ENCODE peak calls at places on chromosomes 13 and 19, in five cellular contexts. X, M, Z, C and V are unnamed samples.

GRCh38 chr13:110126391-110126961 is 180.5 kb downstream of the COL4A1 start:
- DNase-seq in C (peak; percentile 97), X (no peak), Z (no peak), M (no peak), V (peak; percentile 97)

GRCh38 chr13:50129065-50129922 is 114.0 kb downstream of the KCNRG start:
- DNase-seq in X (no peak), M (no peak), Z (no peak), C (peak; percentile 26), V (no peak)

GRCh38 chr13:79442221-79442620 is 36.2 kb upstream of the RBM26 start:
- DNase-seq in X (no peak), M (no peak), Z (no peak), C (peak; percentile 40), V (no peak)

GRCh38 chr19:40623403-40624239 is 22.5 kb downstream of the LTBP4 start:
- DNase-seq in X (no peak), C (peak; percentile 56), Z (peak; percentile 60), M (no peak), V (peak; percentile 87)

GRCh38 chr13:19587635-19588300 is 26.4 kb upstream of the TPTE2 start:
- DNase-seq in C (peak; percentile 78), Z (no peak), M (no peak), X (no peak), V (peak; percentile 48)

GRCh38 chr19:52297601-52298358 is 811 bp downstream of the ZNF480 start:
- DNase-seq in X (no peak), Z (no peak), C (no peak), M (no peak), V (no peak)

GRCh38 chr13:25541434-25542123 is 169.8 kb downstream of the ATP8A2 start:
- DNase-seq in M (no peak), Z (no peak), X (no peak), C (no peak), V (no peak)

GRCh38 chr19:15154002-15154612 is 46.7 kb downstream of the NOTCH3 start:
- DNase-seq in C (peak; percentile 72), M (peak; percentile 43), Z (no peak), X (no peak), V (peak; percentile 53)

GRCh38 chr19:45153339-45154063 is 7.3 kb downstream of the NKPD1 start:
- DNase-seq in X (no peak), Z (no peak), M (peak; percentile 77), C (peak; percentile 75), V (peak; percentile 23)

GRCh38 chr13:110575322-110576069 is 14.0 kb upstream of the RAB20 start:
- DNase-seq in C (peak; percentile 11), X (peak; percentile 55), Z (peak; percentile 51), M (no peak), V (no peak)

GRCh38 chr19:48325265-48325910 is at the start of gene EMP3:
- DNase-seq in X (peak; percentile 84), C (peak; percentile 96), M (peak; percentile 63), Z (peak; percentile 81), V (peak; percentile 94)

GRCh38 chr19:8336072-8336569 is 6.9 kb downstream of the KANK3 start:
- DNase-seq in X (no peak), M (no peak), C (no peak), Z (no peak), V (no peak)

GRCh38 chr19:54189020-54189667 is at the start of gene MBOAT7:
- DNase-seq in M (no peak), X (no peak), Z (no peak), C (no peak), V (no peak)

GRCh38 chr19:390386-391198 is 18.4 kb downstream of the C2CD4C start:
- DNase-seq in M (no peak), X (no peak), Z (peak; percentile 33), C (no peak), V (no peak)

GRCh38 chr19:51807111-51807701 is 12.2 kb downstream of the FPR3 start:
- DNase-seq in M (no peak), X (no peak), Z (peak; percentile 62), C (peak; percentile 91), V (peak; percentile 16)

GRCh38 chr19:52648336-52648990 is 10.3 kb upstream of the ZNF83 start:
- DNase-seq in X (no peak), Z (no peak), C (peak; percentile 70), M (no peak), V (peak; percentile 52)

GRCh38 chr19:58060231-58060630 is 1.1 kb downstream of the ZNF135 start:
- DNase-seq in M (no peak), C (no peak), Z (no peak), X (no peak), V (no peak)

GRCh38 chr13:84653915-84654534 is 771.8 kb upstream of the SLITRK1 start:
- DNase-seq in M (no peak), X (no peak), Z (peak; percentile 17), C (no peak), V (no peak)

GRCh38 chr13:41678320-41678719 is 221.0 kb downstream of the RGCC start:
- DNase-seq in C (peak; percentile 33), Z (no peak), M (no peak), X (no peak), V (peak; percentile 60)

GRCh38 chr19:48683349-48683748 is 10.5 kb upstream of the NTN5 start:
- DNase-seq in X (peak; percentile 52), Z (peak; percentile 73), M (no peak), C (peak; percentile 65), V (peak; percentile 62)

GRCh38 chr19:5032101-5032967 is 63.4 kb downstream of the KDM4B start:
- DNase-seq in C (no peak), X (no peak), Z (no peak), M (no peak), V (no peak)

GRCh38 chr19:6396305-6396704 is 3.3 kb upstream of the GTF2F1 start:
- DNase-seq in M (no peak), X (no peak), C (no peak), Z (no peak), V (no peak)

GRCh38 chr13:111976474-111977183 is 90.3 kb upstream of the SOX1 start:
- DNase-seq in Z (no peak), C (no peak), M (no peak), X (no peak), V (no peak)

GRCh38 chr13:42355841-42356575 is 84.1 kb downstream of the AKAP11 start:
- DNase-seq in Z (no peak), X (no peak), C (no peak), M (no peak), V (no peak)

GRCh38 chr13:29081036-29081435 is 260.9 kb downstream of the MTUS2 start:
- DNase-seq in Z (no peak), M (no peak), C (peak; percentile 31), X (no peak), V (no peak)
- TF ChIP-seq CTCF in Z (no peak), M (no peak), C (peak; percentile 28), X (no peak), V (no peak)

GRCh38 chr13:73174521-73175010 is 115.8 kb downstream of the KLF5 start:
- DNase-seq in C (no peak), M (no peak), Z (no peak), X (no peak), V (no peak)

GRCh38 chr13:73171242-73171641 is 112.4 kb downstream of the KLF5 start:
- DNase-seq in X (no peak), C (no peak), M (no peak), Z (no peak), V (no peak)

GRCh38 chr13:73173160-73173905 is 114.5 kb downstream of the KLF5 start:
- DNase-seq in Z (no peak), M (no peak), C (no peak), X (no peak), V (no peak)

GRCh38 chr13:73169971-73170370 is 111.2 kb downstream of the KLF5 start:
- DNase-seq in Z (no peak), X (no peak), M (no peak), C (no peak), V (no peak)

DNA sequence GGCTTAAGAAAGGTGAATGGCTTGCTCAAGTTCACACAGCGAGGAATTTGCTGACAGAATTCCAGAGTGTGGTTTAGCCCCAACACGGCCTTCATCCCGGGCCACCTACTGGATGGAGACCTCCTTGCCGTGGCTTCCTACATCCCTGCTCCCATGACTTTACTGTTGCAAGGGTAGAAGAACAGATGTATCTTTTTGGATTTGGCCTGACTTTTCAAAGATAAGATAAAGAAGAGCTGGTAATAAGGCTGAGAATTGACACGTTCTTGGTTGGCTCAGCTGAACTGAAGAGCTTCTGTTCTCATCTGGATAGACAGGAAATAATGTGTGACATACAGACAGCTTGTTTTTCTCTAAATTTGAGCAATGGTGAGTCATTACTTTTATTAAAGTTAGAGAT is 113.1 kb downstream of the KLF5 start:
- DNase-seq in C (peak; percentile 47), M (no peak), X (no peak), Z (no peak), V (no peak)
- TF ChIP-seq CTCF in C (peak; percentile 16), M (no peak), X (no peak), Z (no peak), V (no peak)

DNA sequence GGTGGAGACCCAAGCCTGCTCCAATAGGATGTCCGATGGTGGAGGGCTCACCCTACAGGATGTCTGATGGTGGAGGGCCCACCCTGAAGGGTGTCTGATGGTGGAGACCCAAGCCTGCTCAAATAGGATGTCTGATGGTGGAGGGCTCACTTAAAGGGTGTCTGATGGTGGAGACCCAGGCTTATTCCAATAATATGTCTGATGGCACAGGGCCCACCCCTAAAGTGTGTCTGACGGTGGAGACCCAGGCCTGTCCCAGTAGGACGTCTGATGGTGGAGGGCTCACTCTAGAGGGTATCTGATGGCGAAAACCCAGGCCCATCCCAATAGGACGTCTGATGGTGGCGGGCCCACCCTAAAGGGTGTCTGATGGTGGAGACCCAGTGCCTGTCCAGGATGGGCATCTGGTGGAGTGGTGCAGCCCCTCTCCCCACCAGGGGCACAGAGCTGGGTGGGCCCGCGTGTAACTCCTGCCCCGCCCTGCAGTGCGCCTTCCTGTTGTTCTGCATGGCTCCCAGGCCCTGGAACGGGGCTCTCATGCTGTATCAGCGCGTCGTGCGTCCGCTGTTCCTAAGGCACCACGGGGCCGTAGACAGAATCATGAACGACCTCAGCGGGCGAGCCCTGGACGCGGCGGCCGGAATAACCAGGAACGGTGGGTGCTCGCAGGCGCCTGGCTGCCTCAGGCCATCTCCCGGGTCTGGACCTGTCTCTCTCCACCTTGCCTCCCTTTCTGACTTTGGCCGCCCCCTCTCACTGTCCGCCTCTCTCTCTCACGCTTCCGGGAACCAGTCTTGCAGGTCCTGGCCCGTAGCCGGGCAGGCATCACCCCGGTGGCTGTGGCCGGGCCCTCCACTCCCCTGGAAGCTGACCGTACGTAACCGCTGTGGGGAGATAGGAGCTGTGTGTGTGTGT is 5.1 kb downstream of the REEP6 start:
- DNase-seq in M (no peak), C (no peak), Z (no peak), X (no peak), V (no peak)
- TF ChIP-seq CTCF in M (no peak), C (no peak), Z (no peak), X (no peak), V (no peak)

DNA sequence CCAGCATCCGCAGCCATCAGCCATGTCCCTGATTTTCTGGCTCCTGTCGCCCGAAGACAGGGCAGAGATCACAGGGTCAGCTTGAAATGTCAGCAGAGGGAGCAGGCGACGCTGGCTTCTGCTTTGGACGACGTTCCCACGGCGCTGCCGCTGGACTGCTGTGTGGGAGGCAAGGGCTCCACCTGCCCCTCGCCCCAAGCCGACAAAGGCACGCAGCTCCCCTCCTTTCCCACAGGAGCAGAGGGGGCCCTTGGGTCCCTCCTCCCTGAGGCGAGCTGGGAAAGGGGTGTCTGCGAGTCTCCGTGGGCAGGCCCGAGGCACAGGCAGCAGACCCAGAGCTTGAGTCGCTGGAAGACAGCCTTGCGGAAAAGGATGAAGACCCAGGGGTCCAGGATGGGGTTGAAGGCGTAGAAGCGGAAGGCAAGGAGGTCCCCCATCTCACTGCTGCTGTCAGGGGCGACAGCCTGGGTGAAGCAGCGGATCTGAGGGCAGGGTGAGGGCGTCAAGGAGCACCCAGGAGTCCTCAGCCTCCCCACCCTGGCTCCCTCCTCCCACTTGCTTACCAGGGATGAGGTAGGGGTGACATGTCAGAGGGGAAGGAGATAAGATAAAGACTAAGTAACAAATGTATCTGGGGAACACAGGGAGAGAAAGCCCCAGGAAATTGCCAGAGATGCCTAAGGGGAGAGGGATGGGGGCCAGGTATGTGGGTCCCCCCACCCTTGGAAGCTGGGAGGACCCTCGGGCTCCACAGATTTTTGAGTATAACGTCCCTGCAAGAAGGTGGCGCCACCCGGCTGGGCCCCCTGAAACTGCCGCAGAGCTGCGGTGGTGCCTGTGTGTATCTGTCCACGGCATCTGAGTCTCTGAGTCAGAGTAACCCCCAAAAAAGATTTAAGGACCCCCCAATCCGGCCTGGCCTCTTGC is 3.4 kb downstream of the PTGIR start:
- DNase-seq in C (no peak), M (no peak), Z (peak; percentile 28), X (no peak), V (no peak)
- TF ChIP-seq CTCF in C (peak; percentile 29), M (no peak), Z (no peak), X (no peak), V (peak; percentile 24)